ENCODE peak calls at places on chromosomes 6 and 20, in four cellular contexts. Y is aorta, O is PC-9, K is psoas muscle. Z is an unnamed sample.

GRCh38 chr6:31004285-31004684 is 6.0 kb upstream of the MUC22 start:
- DNase-seq in Y (no peak), O (peak), K (no peak), Z (no peak)

GRCh38 chr6:168880271-168880670 is 373.4 kb downstream of the THBS2 start:
- DNase-seq in Y (no peak), O (no peak), K (no peak), Z (no peak)

GRCh38 chr20:40233401-40233800 is 455.6 kb downstream of the MAFB start:
- DNase-seq in Y (no peak), O (no peak), K (no peak), Z (no peak)

GRCh38 chr6:81093046-81093445 is 659.4 kb downstream of the TENT5A start:
- DNase-seq in Y (no peak), O (no peak), K (no peak), Z (no peak)

GRCh38 chr20:62025832-62026563 is 39.7 kb downstream of the TAF4 start:
- DNase-seq in Y (peak), O (no peak), K (peak), Z (peak)

GRCh38 chr6:105817370-105817769 is 268.8 kb upstream of the PRDM1 start:
- DNase-seq in Y (no peak), O (no peak), K (no peak), Z (no peak)

GRCh38 chr20:25600632-25601031 is 15.3 kb upstream of the NINL start:
- DNase-seq in Y (no peak), O (no peak), K (no peak), Z (no peak)

GRCh38 chr6:169932491-169932890 is 181.1 kb downstream of the ERMARD start:
- DNase-seq in Y (no peak), O (no peak), K (no peak), Z (no peak)

GRCh38 chr6:4577406-4577805 is 198.8 kb upstream of the CDYL start:
- DNase-seq in Y (no peak), O (peak), K (no peak), Z (peak)

GRCh38 chr6:168122521-168122920 is 43.5 kb upstream of the FRMD1 start:
- DNase-seq in Y (peak), O (no peak), K (no peak), Z (no peak)

GRCh38 chr6:138036955-138037592 is 70.1 kb downstream of the PERP start:
- DNase-seq in Y (no peak), O (no peak), K (no peak), Z (no peak)

GRCh38 chr6:135451617-135452190 is 45.8 kb downstream of the AHI1 start:
- DNase-seq in Y (no peak), O (peak), K (no peak), Z (no peak)

GRCh38 chr6:139126255-139126654 is 8.6 kb upstream of the HECA start:
- DNase-seq in Y (no peak), O (no peak), K (no peak), Z (no peak)

GRCh38 chr20:3045042-3045815 is 623 bp upstream of the MRPS26 start:
- DNase-seq in Y (peak), O (peak), K (peak), Z (peak)

GRCh38 chr6:107066697-107067659 is 39.0 kb downstream of the MTRES1 start:
- DNase-seq in Y (no peak), O (no peak), K (no peak), Z (no peak)

GRCh38 chr6:19964115-19964514 is 126.9 kb downstream of the ID4 start:
- DNase-seq in Y (no peak), O (no peak), K (no peak), Z (no peak)

GRCh38 chr6:35403544-35404442 is 48.3 kb upstream of the FANCE start:
- DNase-seq in Y (no peak), O (no peak), K (no peak), Z (no peak)

GRCh38 chr20:19885981-19886665 is 128.1 kb downstream of the RIN2 start:
- DNase-seq in Y (peak), O (peak), K (peak), Z (peak)

GRCh38 chr20:10642859-10643559 is 30.8 kb downstream of the JAG1 start:
- DNase-seq in Y (no peak), O (no peak), K (no peak), Z (no peak)

GRCh38 chr20:10643560-10643873 is 30.3 kb downstream of the JAG1 start:
- DNase-seq in Y (no peak), O (no peak), K (no peak), Z (no peak)

GRCh38 chr20:10641467-10641866 is 32.3 kb downstream of the JAG1 start:
- DNase-seq in Y (no peak), O (no peak), K (no peak), Z (no peak)

GRCh38 chr20:10640897-10641296 is 32.9 kb downstream of the JAG1 start:
- DNase-seq in Y (no peak), O (no peak), K (no peak), Z (no peak)

DNA sequence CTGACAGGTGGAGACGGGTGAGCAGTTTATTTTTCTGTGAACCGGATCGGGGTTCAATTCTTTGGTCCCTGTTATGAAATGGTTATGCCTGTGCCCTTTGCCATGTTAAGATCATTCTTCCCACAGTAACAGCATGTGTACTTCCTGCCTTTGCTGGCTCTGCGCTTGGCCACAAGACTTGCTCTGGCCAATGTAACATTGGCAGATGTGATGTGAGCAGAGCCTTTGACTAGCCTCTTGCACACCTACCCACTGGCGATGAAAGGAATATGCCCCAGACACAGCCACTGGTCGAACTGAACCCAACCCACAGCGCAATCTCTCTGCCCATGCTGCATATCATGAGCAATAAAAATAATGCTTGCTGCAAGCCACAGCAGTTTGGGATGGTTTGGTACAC is 31.9 kb downstream of the JAG1 start:
- DNase-seq in Y (no peak), O (no peak), K (no peak), Z (no peak)
- H3K27ac ChIP-seq in Y (peak), O (no peak), K (no peak), Z (no peak)

GRCh38 chr20:23417861-23418260 is 3.4 kb downstream of the NAPB start:
- DNase-seq in Y (no peak), O (no peak), K (no peak), Z (no peak)

GRCh38 chr20:23420943-23421925 is at the start of gene NAPB:
- DNase-seq in Y (peak), O (peak), K (peak), Z (peak)

GRCh38 chr20:23415958-23416583 is 5.2 kb downstream of the NAPB start:
- DNase-seq in Y (no peak), O (no peak), K (no peak), Z (no peak)

GRCh38 chr20:23419995-23420901 is 1.0 kb downstream of the NAPB start:
- DNase-seq in Y (peak), O (peak), K (peak), Z (peak)

GRCh38 chr20:23419657-23419994 is 1.7 kb downstream of the NAPB start:
- DNase-seq in Y (no peak), O (no peak), K (no peak), Z (no peak)
- H3K27ac ChIP-seq in Y (no peak), O (peak), K (peak), Z (peak)

DNA sequence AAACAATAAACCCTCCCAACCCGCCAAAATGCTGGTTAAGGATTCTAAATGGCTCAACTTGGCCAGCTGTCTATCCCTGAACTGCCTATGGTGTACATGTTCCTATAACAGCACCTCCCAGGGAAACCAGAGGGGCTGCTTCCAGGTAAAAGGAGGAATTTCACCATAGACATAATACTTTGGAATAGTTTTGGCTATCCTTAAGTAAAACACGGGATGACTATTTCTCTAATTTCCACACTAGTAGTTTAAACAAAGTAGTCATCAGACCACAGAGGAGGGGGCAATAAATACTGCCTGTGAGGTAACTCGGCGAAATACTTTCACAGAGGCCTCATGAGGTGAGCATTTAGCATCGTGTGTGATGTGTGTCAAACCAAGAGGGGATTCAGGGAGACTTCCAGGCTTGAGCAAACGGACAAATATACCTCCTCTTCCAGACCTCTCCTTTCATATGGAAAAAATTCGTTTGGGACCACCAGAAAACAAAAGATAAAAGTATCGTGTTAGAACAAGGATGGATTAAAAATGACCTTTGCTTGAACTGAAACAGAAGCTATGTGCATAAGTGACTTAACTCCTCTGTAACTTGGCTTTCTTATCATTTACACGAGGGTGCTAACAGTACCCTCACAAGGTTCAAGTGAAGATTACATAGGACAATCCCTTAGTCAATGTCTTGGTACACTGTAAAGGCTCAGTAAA is 1.0 kb upstream of the XRN2 start:
- DNase-seq in Y (no peak), O (no peak), K (no peak), Z (no peak)
- H3K27ac ChIP-seq in Y (no peak), O (no peak), K (peak), Z (no peak)

GRCh38 chr6:39193201-39193791 is 36.0 kb downstream of the KCNK5 start:
- DNase-seq in Y (peak), O (peak), K (no peak), Z (no peak)
- H3K27ac ChIP-seq in Y (no peak), O (no peak), K (no peak), Z (no peak)

DNA sequence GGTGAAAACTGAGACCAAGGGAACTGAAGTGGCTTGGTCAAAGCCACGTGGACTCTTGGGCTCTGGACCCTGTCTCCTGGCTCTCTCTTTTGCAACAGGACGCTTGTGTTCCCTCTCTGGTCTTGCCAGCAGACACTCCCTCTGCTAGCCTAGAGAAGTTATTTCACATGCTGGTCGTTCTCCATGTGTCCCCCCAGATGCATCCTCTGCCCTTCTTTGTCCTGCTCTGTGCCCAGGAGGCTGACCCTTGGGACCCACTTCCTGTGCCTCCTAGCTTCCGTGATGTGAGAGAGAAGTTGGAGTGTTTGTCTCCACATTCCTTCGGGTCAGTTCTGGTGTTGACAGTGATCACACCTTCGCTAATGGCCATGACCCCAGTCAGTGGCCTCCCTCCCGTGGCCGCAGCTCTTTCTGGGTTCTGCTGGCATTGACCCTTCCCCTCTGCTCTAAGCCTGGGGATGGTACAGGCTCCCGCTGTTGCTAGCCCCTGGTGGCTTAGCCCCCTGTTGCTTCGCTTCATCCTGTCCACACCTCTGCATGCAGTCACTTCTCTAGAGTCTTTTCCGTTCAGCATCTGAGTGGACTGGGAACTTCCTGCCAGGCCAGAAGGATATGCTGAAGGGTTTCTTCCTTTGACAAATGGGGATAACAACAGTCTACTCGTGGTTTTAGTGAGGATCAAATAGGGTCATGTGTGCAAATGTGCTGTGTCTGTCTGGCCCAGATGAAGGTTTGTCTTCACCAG is 70.1 kb upstream of the BMP2 start:
- DNase-seq in Y (no peak), O (no peak), K (no peak), Z (no peak)
- H3K27ac ChIP-seq in Y (no peak), O (no peak), K (no peak), Z (peak)

DNA sequence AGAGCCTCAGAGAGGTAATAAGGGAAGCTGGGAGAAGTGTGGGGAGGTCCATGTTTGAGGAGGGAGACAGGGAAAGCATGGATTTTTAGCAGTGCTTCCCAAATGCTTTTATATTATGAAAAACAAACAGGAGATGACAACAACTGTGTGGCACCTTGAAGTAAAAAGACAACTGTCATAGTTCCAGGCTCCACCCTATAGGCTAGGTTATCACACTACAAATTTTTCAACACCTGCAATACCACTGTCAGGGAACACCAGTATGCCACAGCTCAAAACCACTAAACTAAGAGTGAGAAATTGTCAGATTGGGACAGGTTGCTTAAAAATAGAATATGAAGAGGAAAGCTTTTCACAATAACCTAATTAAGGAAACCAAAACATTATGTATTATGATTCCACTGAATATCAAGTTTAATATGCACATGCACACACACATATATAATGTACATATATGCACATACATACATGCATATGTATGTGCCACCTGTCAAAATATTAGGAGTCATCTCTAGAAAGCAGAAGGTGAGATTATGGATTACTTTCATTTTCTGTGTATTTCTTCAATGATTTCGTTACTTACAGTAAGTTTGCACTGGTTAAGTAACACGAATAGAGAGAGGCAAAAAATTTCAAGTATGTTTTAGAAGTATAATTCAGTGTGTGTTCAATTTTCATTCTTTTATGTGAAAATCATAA is 261.2 kb downstream of the PTPRK start:
- DNase-seq in Y (no peak), O (no peak), K (no peak), Z (no peak)
- H3K27ac ChIP-seq in Y (no peak), O (no peak), K (no peak), Z (no peak)

Z was measured in body of pancreas.